ENCODE peak calls at places on chromosome 7, in six cellular contexts. L is stomach, I is tibial artery, K is cardiac muscle cell, P is gastrocnemius medialis, R is neural progenitor cell. E is an unnamed sample.

GRCh38 chr7:40716052-40716451 is 581.2 kb downstream of the SUGCT start:
- DNase-seq in L (no peak), I (no peak), K (no peak), P (no peak), R (no peak), E (no peak)

GRCh38 chr7:80313067-80313626 is 178.5 kb downstream of the GNAI1 start:
- DNase-seq in L (no peak), I (no peak), K (no peak), P (no peak), R (no peak), E (no peak)

GRCh38 chr7:484365-485101 is 35.1 kb downstream of the PDGFA start:
- DNase-seq in L (no peak), I (peak; percentile 10), K (no peak), P (no peak), R (no peak), E (no peak)

GRCh38 chr7:38311329-38311937 is 38.0 kb upstream of the TARP start:
- DNase-seq in L (no peak), I (no peak), K (no peak), P (no peak), R (no peak), E (no peak)

GRCh38 chr7:26789481-26790175 is 74.8 kb downstream of the SKAP2 start:
- DNase-seq in L (no peak), I (no peak), K (no peak), P (no peak), R (no peak), E (no peak)

GRCh38 chr7:4766666-4767530 is 8.5 kb upstream of the AP5Z1 start:
- DNase-seq in L (no peak), I (no peak), K (no peak), P (no peak), R (no peak), E (no peak)

GRCh38 chr7:30934225-30934624 is 22.6 kb downstream of the AQP1 start:
- DNase-seq in L (no peak), I (no peak), K (no peak), P (no peak), R (no peak), E (peak; percentile 50)

GRCh38 chr7:6576024-6576866 is 1.0 kb upstream of the ZDHHC4 start:
- DNase-seq in L (no peak), I (no peak), K (no peak), P (no peak), R (no peak), E (no peak)

GRCh38 chr7:84506151-84506550 is 311.6 kb upstream of the SEMA3A start:
- DNase-seq in L (no peak), I (no peak), K (no peak), P (no peak), R (no peak), E (no peak)

GRCh38 chr7:96319444-96319843 is 2.5 kb downstream of the SLC25A13 start:
- DNase-seq in L (no peak), I (no peak), K (no peak), P (no peak), R (no peak), E (no peak)

GRCh38 chr7:33824911-33825459 is 80.4 kb upstream of the BMPER start:
- DNase-seq in L (no peak), I (no peak), K (no peak), P (no peak), R (no peak), E (peak; percentile 73)

GRCh38 chr7:94639384-94639783 is 16.5 kb downstream of the SGCE start:
- DNase-seq in L (no peak), I (no peak), K (no peak), P (no peak), R (no peak), E (no peak)

GRCh38 chr7:114021135-114021534 is 102.3 kb upstream of the PPP1R3A start:
- DNase-seq in L (no peak), I (no peak), K (no peak), P (no peak), R (no peak), E (no peak)

GRCh38 chr7:103065666-103066065 is 8.9 kb downstream of the FBXL13 start:
- DNase-seq in L (peak; percentile 49), I (peak; percentile 22), K (peak; percentile 56), P (no peak), R (peak; percentile 66), E (no peak)

GRCh38 chr7:101728128-101728527 is 89.3 kb upstream of the CUX1 start:
- DNase-seq in L (no peak), I (no peak), K (no peak), P (no peak), R (peak; percentile 57), E (peak; percentile 45)

GRCh38 chr7:128869944-128870285 is 7.3 kb downstream of the ATP6V1F start:
- DNase-seq in L (no peak), I (no peak), K (no peak), P (peak; percentile 16), R (peak; percentile 68), E (no peak)

GRCh38 chr7:137343483-137343841 is at the start of gene PTN:
- DNase-seq in L (no peak), I (peak; percentile 31), K (peak; percentile 69), P (no peak), R (peak; percentile 79), E (peak; percentile 44)

GRCh38 chr7:11830582-11831382 is 1.2 kb downstream of the THSD7A start:
- DNase-seq in L (no peak), I (no peak), K (peak; percentile 9), P (no peak), R (no peak), E (peak; percentile 19)

GRCh38 chr7:18402488-18403183 is 92.9 kb upstream of the HDAC9 start:
- DNase-seq in L (no peak), I (no peak), K (no peak), P (no peak), R (no peak), E (peak; percentile 72)

GRCh38 chr7:130486114-130486962 is 5.5 kb upstream of the MEST start:
- DNase-seq in L (peak; percentile 80), I (no peak), K (peak; percentile 85), P (no peak), R (peak; percentile 88), E (peak; percentile 62)

GRCh38 chr7:45999541-45999940 is 78.5 kb upstream of the IGFBP3 start:
- DNase-seq in L (no peak), I (no peak), K (no peak), P (no peak), R (no peak), E (no peak)

GRCh38 chr7:66800591-66800990 is 60.1 kb downstream of the RABGEF1 start:
- DNase-seq in L (no peak), I (no peak), K (no peak), P (no peak), R (no peak), E (no peak)

GRCh38 chr7:41058986-41059741 is 643.7 kb downstream of the INHBA start:
- DNase-seq in L (no peak), I (no peak), K (no peak), P (no peak), R (no peak), E (no peak)

GRCh38 chr7:118214833-118215182 is 9.7 kb upstream of the ANKRD7 start:
- DNase-seq in L (no peak), I (no peak), K (no peak), P (no peak), R (no peak), E (no peak)
- H3K27ac ChIP-seq in L (no peak overlapping the region), I (peak overlapping the region; percentile 67), K (no peak overlapping the region), P (peak overlapping the region; percentile 32), R (no peak overlapping the region), E (no peak overlapping the region)

DNA sequence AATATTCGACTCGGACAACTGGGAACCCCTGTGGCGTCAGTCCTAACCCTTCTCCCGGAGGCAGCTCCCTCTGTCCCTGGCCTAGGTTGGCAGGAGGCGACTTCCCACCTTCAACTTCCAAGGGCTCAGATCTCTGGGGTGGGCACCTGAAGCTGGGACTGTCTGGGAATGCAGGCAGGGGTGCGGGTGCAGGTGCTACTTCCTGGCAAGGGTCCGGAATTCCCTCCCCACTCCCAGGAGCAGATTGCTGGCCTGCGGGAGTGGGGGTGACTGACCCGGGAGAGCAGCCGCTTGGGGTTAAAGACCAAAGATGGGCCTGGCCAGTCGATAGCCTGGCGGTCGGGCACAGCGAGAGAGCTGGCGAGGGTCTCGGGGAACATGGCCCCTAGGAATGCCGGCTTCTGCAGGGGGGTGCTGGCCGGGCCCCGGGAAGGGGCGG is 390 bp downstream of the EPHA1 start:
- DNase-seq in L (no peak), I (no peak), K (no peak), P (no peak), R (peak; percentile 52), E (no peak)
- H3K4me3 ChIP-seq in L (peak overlapping the region; percentile 48), I (no peak overlapping the region), K (peak overlapping the region; percentile 24), P (no peak overlapping the region), R (peak overlapping the region; percentile 53), E (no peak overlapping the region)

GRCh38 chr7:158421394-158421793 is 166.2 kb downstream of the PTPRN2 start:
- DNase-seq in L (no peak), I (no peak), K (no peak), P (no peak), R (no peak), E (no peak)

GRCh38 chr7:158424011-158424410 is 163.6 kb downstream of the PTPRN2 start:
- DNase-seq in L (no peak), I (no peak), K (no peak), P (no peak), R (no peak), E (no peak)

GRCh38 chr7:158423190-158423555 is 164.4 kb downstream of the PTPRN2 start:
- DNase-seq in L (no peak), I (no peak), K (no peak), P (no peak), R (no peak), E (no peak)

GRCh38 chr7:158422551-158423189 is 165.0 kb downstream of the PTPRN2 start:
- DNase-seq in L (no peak), I (no peak), K (no peak), P (no peak), R (no peak), E (no peak)

DNA sequence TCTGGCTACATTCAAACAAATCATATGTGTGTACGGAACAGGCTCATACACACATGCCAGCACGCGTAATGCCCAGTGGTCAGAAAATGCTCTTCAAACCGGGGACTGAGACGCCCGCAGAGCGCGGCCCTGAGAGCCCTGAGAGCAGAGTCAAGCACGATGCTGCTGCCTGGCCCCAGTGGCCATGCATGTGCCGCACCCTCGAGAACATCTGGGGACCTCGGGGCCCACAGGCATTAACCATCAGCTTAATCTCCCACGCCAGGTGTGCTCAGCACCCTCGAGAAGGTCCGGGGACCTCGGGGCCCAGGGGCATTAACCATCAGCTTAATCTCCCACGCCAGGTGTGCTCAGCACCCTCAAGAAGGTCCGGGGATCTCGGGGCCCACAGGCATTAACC is 163.1 kb downstream of the PTPRN2 start:
- DNase-seq in L (no peak), I (no peak), K (no peak), P (no peak), R (no peak), E (no peak)
- H3K9me3 ChIP-seq in L (no peaks in the 10 kb centered on the region), I (no peaks in the 10 kb centered on the region), K (no peaks in the 10 kb centered on the region), P (no peaks in the 10 kb centered on the region), R (no peaks in the 10 kb centered on the region), E (no peaks in the 10 kb centered on the region)

DNA sequence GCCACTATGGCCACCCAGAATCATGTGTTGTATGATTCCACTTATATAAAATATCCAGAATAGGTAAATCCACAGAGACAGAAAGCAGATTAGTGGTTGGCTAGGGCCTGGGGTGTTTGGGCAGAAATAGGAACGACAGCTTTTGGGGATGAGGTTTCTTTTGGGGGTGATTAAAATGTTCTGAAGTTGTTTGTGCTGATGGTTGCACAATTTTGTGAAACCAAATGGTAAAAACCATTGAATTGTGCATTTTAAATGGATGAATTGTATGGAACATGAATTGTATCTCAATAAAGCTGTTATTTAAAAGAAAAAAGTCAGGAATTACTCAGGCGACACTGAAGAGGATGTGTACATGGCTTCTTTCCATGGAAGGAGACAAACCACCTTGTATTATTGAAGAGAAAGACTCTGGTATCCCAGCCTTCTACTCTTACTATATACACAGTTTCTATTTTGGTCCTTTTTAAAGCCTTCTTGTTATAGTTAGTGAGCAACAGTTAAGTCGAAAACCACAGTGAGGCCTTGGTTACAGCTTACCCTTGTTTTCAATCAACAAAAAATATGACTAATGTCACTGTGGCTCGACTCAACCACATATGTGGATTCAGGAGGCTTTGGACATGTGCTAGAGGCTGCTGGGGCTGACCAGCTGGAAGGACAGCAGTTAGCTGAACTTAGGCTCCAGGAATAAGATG is 57.1 kb upstream of the KMT2E start:
- DNase-seq in L (no peak), I (no peak), K (no peak), P (no peak), R (no peak), E (peak; percentile 83)
- H3K27ac ChIP-seq in L (peak overlapping the region; percentile 46), I (peak overlapping the region; percentile 75), K (no peak overlapping the region), P (no peak overlapping the region), R (no peak overlapping the region), E (peak overlapping the region; percentile 98)

E was measured in osteoblast.